ENCODE peak calls at places on chromosomes 16 and 17, in nine cellular contexts. One of them, this sample, is unnamed.
A peak's percentile ranks its signal among the peaks of the same experiment; 100 is the strongest.

GRCh38 chr17:10266477-10266876 is 68.1 kb upstream of the GAS7 start:
- DNase-seq in lower leg skin: no peak
- DNase-seq in neural progenitor cell: no peak
- DNase-seq in astrocyte of the spinal cord: no peak
- DNase-seq in PC-9: no peak
- DNase-seq in heart left ventricle: no peak
- DNase-seq in psoas muscle: no peak
- DNase-seq in HFF-Myc: no peak
- DNase-seq in fibroblast of pulmonary artery: no peak
- DNase-seq in this sample: no peak

GRCh38 chr17:27492470-27492869 is 36.2 kb downstream of the KSR1 start:
- DNase-seq in lower leg skin: no peak
- DNase-seq in neural progenitor cell: no peak
- DNase-seq in astrocyte of the spinal cord: no peak
- DNase-seq in PC-9: no peak
- DNase-seq in heart left ventricle: no peak
- DNase-seq in psoas muscle: no peak
- DNase-seq in HFF-Myc: no peak
- DNase-seq in fibroblast of pulmonary artery: no peak
- DNase-seq in this sample: no peak

GRCh38 chr16:75288596-75289120 is 37.2 kb upstream of the BCAR1 start:
- DNase-seq in lower leg skin: no peak
- DNase-seq in neural progenitor cell: no peak
- DNase-seq in astrocyte of the spinal cord: no peak
- DNase-seq in PC-9: no peak
- DNase-seq in heart left ventricle: no peak
- DNase-seq in psoas muscle: no peak
- DNase-seq in HFF-Myc: no peak
- DNase-seq in fibroblast of pulmonary artery: no peak
- DNase-seq in this sample: no peak

GRCh38 chr17:43689814-43690213 is 28.1 kb upstream of the MEOX1 start:
- DNase-seq in lower leg skin: no peak
- DNase-seq in neural progenitor cell: no peak
- DNase-seq in astrocyte of the spinal cord: no peak
- DNase-seq in PC-9: no peak
- DNase-seq in heart left ventricle: no peak
- DNase-seq in psoas muscle: no peak
- DNase-seq in HFF-Myc: no peak
- DNase-seq in fibroblast of pulmonary artery: no peak
- DNase-seq in this sample: no peak

GRCh38 chr16:19840524-19841110 is 44.0 kb downstream of the GPRC5B start:
- DNase-seq in lower leg skin: no peak
- DNase-seq in neural progenitor cell: no peak
- DNase-seq in astrocyte of the spinal cord: no peak
- DNase-seq in PC-9: no peak
- DNase-seq in heart left ventricle: no peak
- DNase-seq in psoas muscle: peak; percentile 30
- DNase-seq in HFF-Myc: no peak
- DNase-seq in fibroblast of pulmonary artery: no peak
- DNase-seq in this sample: no peak

GRCh38 chr17:32523827-32524552 is 37.2 kb downstream of the CDK5R1 start:
- DNase-seq in lower leg skin: no peak
- DNase-seq in neural progenitor cell: no peak
- DNase-seq in astrocyte of the spinal cord: no peak
- DNase-seq in PC-9: no peak
- DNase-seq in heart left ventricle: no peak
- DNase-seq in psoas muscle: no peak
- DNase-seq in HFF-Myc: no peak
- DNase-seq in fibroblast of pulmonary artery: no peak
- DNase-seq in this sample: peak; percentile 69

GRCh38 chr17:8155341-8156173 is 3.4 kb upstream of the PER1 start:
- DNase-seq in lower leg skin: peak; percentile 85
- DNase-seq in neural progenitor cell: peak; percentile 59
- DNase-seq in astrocyte of the spinal cord: no peak
- DNase-seq in PC-9: no peak
- DNase-seq in heart left ventricle: peak; percentile 26
- DNase-seq in psoas muscle: peak; percentile 60
- DNase-seq in HFF-Myc: no peak
- DNase-seq in fibroblast of pulmonary artery: no peak
- DNase-seq in this sample: no peak

GRCh38 chr16:56625943-56626654 is 518 bp downstream of the MT1E start:
- DNase-seq in lower leg skin: peak; percentile 91
- DNase-seq in neural progenitor cell: no peak
- DNase-seq in astrocyte of the spinal cord: peak; percentile 86
- DNase-seq in PC-9: no peak
- DNase-seq in heart left ventricle: no peak
- DNase-seq in psoas muscle: peak; percentile 80
- DNase-seq in HFF-Myc: no peak
- DNase-seq in fibroblast of pulmonary artery: peak; percentile 79
- DNase-seq in this sample: no peak

GRCh38 chr16:3945751-3946603 is 65.5 kb upstream of the CREBBP start:
- DNase-seq in lower leg skin: no peak
- DNase-seq in neural progenitor cell: no peak
- DNase-seq in astrocyte of the spinal cord: peak; percentile 98
- DNase-seq in PC-9: peak; percentile 84
- DNase-seq in heart left ventricle: no peak
- DNase-seq in psoas muscle: peak; percentile 43
- DNase-seq in HFF-Myc: peak; percentile 95
- DNase-seq in fibroblast of pulmonary artery: peak; percentile 98
- DNase-seq in this sample: no peak

GRCh38 chr17:71071837-71072236 is 902.5 kb downstream of the KCNJ2 start:
- DNase-seq in lower leg skin: no peak
- DNase-seq in neural progenitor cell: no peak
- DNase-seq in astrocyte of the spinal cord: peak; percentile 99
- DNase-seq in PC-9: peak; percentile 94
- DNase-seq in heart left ventricle: no peak
- DNase-seq in psoas muscle: no peak
- DNase-seq in HFF-Myc: peak; percentile 84
- DNase-seq in fibroblast of pulmonary artery: peak; percentile 98
- DNase-seq in this sample: no peak

GRCh38 chr16:11501583-11502138 is 85.1 kb downstream of the LITAF start:
- DNase-seq in lower leg skin: no peak
- DNase-seq in neural progenitor cell: peak; percentile 75
- DNase-seq in astrocyte of the spinal cord: no peak
- DNase-seq in PC-9: no peak
- DNase-seq in heart left ventricle: no peak
- DNase-seq in psoas muscle: no peak
- DNase-seq in HFF-Myc: no peak
- DNase-seq in fibroblast of pulmonary artery: no peak
- DNase-seq in this sample: no peak

GRCh38 chr17:64134216-64134970 is 4.4 kb upstream of the ERN1 start:
- DNase-seq in lower leg skin: peak; percentile 29
- DNase-seq in neural progenitor cell: no peak
- DNase-seq in astrocyte of the spinal cord: no peak
- DNase-seq in PC-9: no peak
- DNase-seq in heart left ventricle: no peak
- DNase-seq in psoas muscle: no peak
- DNase-seq in HFF-Myc: no peak
- DNase-seq in fibroblast of pulmonary artery: no peak
- DNase-seq in this sample: no peak

GRCh38 chr17:39737331-39737760 is 392 bp upstream of the GRB7 start:
- DNase-seq in lower leg skin: no peak
- DNase-seq in neural progenitor cell: no peak
- DNase-seq in astrocyte of the spinal cord: no peak
- DNase-seq in PC-9: no peak
- DNase-seq in heart left ventricle: no peak
- DNase-seq in psoas muscle: no peak
- DNase-seq in HFF-Myc: no peak
- DNase-seq in fibroblast of pulmonary artery: no peak
- DNase-seq in this sample: no peak

GRCh38 chr17:2395258-2396170 is 5.3 kb downstream of the MNT start:
- DNase-seq in lower leg skin: no peak
- DNase-seq in neural progenitor cell: no peak
- DNase-seq in astrocyte of the spinal cord: no peak
- DNase-seq in PC-9: no peak
- DNase-seq in heart left ventricle: peak; percentile 51
- DNase-seq in psoas muscle: no peak
- DNase-seq in HFF-Myc: no peak
- DNase-seq in fibroblast of pulmonary artery: peak; percentile 36
- DNase-seq in this sample: no peak
- TF ChIP-seq CTCF in lower leg skin: no peak
- TF ChIP-seq CTCF in neural progenitor cell: peak; percentile 15
- TF ChIP-seq CTCF in astrocyte of the spinal cord: no peak
- TF ChIP-seq CTCF in PC-9: no peak
- TF ChIP-seq CTCF in heart left ventricle: no peak
- TF ChIP-seq CTCF in psoas muscle: no peak
- TF ChIP-seq CTCF in HFF-Myc: no peak
- TF ChIP-seq CTCF in fibroblast of pulmonary artery: no peak
- TF ChIP-seq CTCF in this sample: no peak

GRCh38 chr16:84120023-84120422 is 3.3 kb upstream of the MBTPS1 start:
- DNase-seq in lower leg skin: no peak
- DNase-seq in neural progenitor cell: no peak
- DNase-seq in astrocyte of the spinal cord: no peak
- DNase-seq in PC-9: no peak
- DNase-seq in heart left ventricle: no peak
- DNase-seq in psoas muscle: no peak
- DNase-seq in HFF-Myc: no peak
- DNase-seq in fibroblast of pulmonary artery: no peak
- DNase-seq in this sample: no peak

GRCh38 chr16:84119368-84119767 is 2.6 kb upstream of the MBTPS1 start:
- DNase-seq in lower leg skin: no peak
- DNase-seq in neural progenitor cell: no peak
- DNase-seq in astrocyte of the spinal cord: no peak
- DNase-seq in PC-9: peak; percentile 94
- DNase-seq in heart left ventricle: no peak
- DNase-seq in psoas muscle: no peak
- DNase-seq in HFF-Myc: no peak
- DNase-seq in fibroblast of pulmonary artery: no peak
- DNase-seq in this sample: no peak

GRCh38 chr16:84116720-84117481 is at the start of gene MBTPS1:
- DNase-seq in lower leg skin: peak; percentile 100
- DNase-seq in neural progenitor cell: peak; percentile 100
- DNase-seq in astrocyte of the spinal cord: peak; percentile 98
- DNase-seq in PC-9: peak; percentile 93
- DNase-seq in heart left ventricle: peak; percentile 100
- DNase-seq in psoas muscle: peak; percentile 99
- DNase-seq in HFF-Myc: peak; percentile 86
- DNase-seq in fibroblast of pulmonary artery: peak; percentile 98
- DNase-seq in this sample: peak; percentile 98

GRCh38 chr16:84117482-84117843 is 721 bp upstream of the MBTPS1 start:
- DNase-seq in lower leg skin: no peak
- DNase-seq in neural progenitor cell: peak; percentile 58
- DNase-seq in astrocyte of the spinal cord: peak; percentile 52
- DNase-seq in PC-9: no peak
- DNase-seq in heart left ventricle: no peak
- DNase-seq in psoas muscle: no peak
- DNase-seq in HFF-Myc: no peak
- DNase-seq in fibroblast of pulmonary artery: peak; percentile 49
- DNase-seq in this sample: peak; percentile 47

GRCh38 chr16:84115919-84116719 is 623 bp downstream of the MBTPS1 start:
- DNase-seq in lower leg skin: peak; percentile 91
- DNase-seq in neural progenitor cell: no peak
- DNase-seq in astrocyte of the spinal cord: peak; percentile 40
- DNase-seq in PC-9: peak; percentile 37
- DNase-seq in heart left ventricle: no peak
- DNase-seq in psoas muscle: no peak
- DNase-seq in HFF-Myc: no peak
- DNase-seq in fibroblast of pulmonary artery: peak; percentile 49
- DNase-seq in this sample: no peak
- TF ChIP-seq CTCF in lower leg skin: no peak
- TF ChIP-seq CTCF in neural progenitor cell: peak; percentile 60
- TF ChIP-seq CTCF in astrocyte of the spinal cord: no peak
- TF ChIP-seq CTCF in PC-9: no peak
- TF ChIP-seq CTCF in heart left ventricle: no peak
- TF ChIP-seq CTCF in psoas muscle: peak; percentile 51
- TF ChIP-seq CTCF in HFF-Myc: no peak
- TF ChIP-seq CTCF in fibroblast of pulmonary artery: no peak
- TF ChIP-seq CTCF in this sample: peak; percentile 25

GRCh38 chr16:59410451-59410850 is 676.3 kb upstream of the GOT2 start:
- DNase-seq in lower leg skin: no peak
- DNase-seq in neural progenitor cell: no peak
- DNase-seq in astrocyte of the spinal cord: no peak
- DNase-seq in PC-9: no peak
- DNase-seq in heart left ventricle: no peak
- DNase-seq in psoas muscle: no peak
- DNase-seq in HFF-Myc: no peak
- DNase-seq in fibroblast of pulmonary artery: no peak
- DNase-seq in this sample: no peak

DNA sequence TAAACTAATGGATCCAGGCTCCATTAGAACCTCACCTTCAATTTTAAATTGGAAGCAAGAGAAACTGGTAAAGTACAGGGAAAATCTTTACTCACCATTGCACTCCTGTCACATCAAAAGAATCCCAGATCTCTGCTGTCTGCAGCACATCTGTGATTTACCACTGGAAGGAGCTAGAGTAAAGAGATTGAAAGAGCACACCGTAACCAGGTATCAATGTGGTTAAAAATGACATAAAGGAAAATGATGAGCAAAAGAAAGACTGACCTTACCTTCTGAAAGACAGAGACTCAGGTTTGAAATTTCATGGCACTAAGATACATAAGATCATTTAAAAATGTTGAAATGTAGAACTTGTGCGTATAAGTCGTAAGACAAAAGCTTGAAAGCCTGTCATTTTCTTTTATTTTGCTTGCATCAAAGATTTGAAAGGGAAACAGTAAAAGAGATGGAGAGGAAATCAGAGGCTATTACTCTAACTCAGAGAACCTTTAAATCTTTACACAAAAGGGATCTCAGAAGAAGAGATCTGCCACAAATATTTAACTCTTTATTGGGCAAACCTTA is 678.2 kb upstream of the GOT2 start:
- DNase-seq in lower leg skin: no peak
- DNase-seq in neural progenitor cell: peak; percentile 41
- DNase-seq in astrocyte of the spinal cord: peak; percentile 35
- DNase-seq in PC-9: no peak
- DNase-seq in heart left ventricle: no peak
- DNase-seq in psoas muscle: no peak
- DNase-seq in HFF-Myc: no peak
- DNase-seq in fibroblast of pulmonary artery: no peak
- DNase-seq in this sample: no peak
- TF ChIP-seq CTCF in lower leg skin: no peak
- TF ChIP-seq CTCF in neural progenitor cell: peak; percentile 79
- TF ChIP-seq CTCF in astrocyte of the spinal cord: peak; percentile 54
- TF ChIP-seq CTCF in PC-9: no peak
- TF ChIP-seq CTCF in heart left ventricle: no peak
- TF ChIP-seq CTCF in psoas muscle: no peak
- TF ChIP-seq CTCF in HFF-Myc: peak; percentile 17
- TF ChIP-seq CTCF in fibroblast of pulmonary artery: no peak
- TF ChIP-seq CTCF in this sample: no peak

DNA sequence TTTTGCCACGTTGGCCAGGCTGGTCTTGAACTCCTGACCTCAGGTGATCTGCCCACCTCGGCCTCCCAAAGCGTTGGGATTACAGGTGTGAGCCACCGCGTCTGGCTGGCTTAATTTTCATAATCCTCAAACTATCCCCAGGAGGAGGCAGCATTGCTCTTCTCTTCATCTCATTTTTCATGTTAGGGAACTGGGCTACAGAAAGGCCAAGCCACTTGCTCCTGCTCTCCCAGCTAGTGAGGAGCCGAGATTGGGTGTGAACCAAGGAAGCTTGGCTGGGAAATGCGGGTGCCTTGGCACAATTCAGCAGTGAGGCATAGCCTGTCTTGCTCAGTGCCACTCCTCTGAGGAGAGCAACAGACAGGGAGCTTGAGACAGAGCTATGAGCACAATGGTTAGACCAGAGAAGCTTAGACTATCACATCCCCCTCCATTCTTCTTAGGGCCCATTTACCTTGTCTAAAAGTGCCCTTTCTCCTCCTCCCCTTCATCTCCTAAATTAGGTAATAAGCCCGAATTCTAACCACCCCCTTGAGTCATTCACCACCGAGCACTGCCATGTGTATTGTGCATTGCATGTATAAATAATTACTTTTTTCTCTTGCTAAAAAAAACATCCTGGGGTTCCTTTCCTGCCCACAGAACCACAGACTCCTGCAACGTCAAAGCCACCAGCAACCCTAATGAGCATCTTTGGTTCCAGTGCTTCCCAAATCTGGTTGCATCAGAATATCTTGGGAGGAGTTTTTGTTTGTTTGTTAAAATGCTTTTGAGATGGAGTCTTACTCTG is 20.0 kb upstream of the KIF19 start:
- DNase-seq in lower leg skin: no peak
- DNase-seq in neural progenitor cell: peak; percentile 31
- DNase-seq in astrocyte of the spinal cord: no peak
- DNase-seq in PC-9: no peak
- DNase-seq in heart left ventricle: no peak
- DNase-seq in psoas muscle: no peak
- DNase-seq in HFF-Myc: no peak
- DNase-seq in fibroblast of pulmonary artery: no peak
- DNase-seq in this sample: no peak
- TF ChIP-seq CTCF in lower leg skin: no peak
- TF ChIP-seq CTCF in neural progenitor cell: peak; percentile 33
- TF ChIP-seq CTCF in astrocyte of the spinal cord: no peak
- TF ChIP-seq CTCF in PC-9: no peak
- TF ChIP-seq CTCF in heart left ventricle: no peak
- TF ChIP-seq CTCF in psoas muscle: no peak
- TF ChIP-seq CTCF in HFF-Myc: no peak
- TF ChIP-seq CTCF in fibroblast of pulmonary artery: peak; percentile 1
- TF ChIP-seq CTCF in this sample: no peak